ENCODE peak calls at places on chromosomes 4 and X, in four cellular contexts. One of them, this sample, is unnamed.

GRCh38 chr4:72582853-72583252 is 13.8 kb upstream of the ADAMTS3 start:
- DNase-seq in HepG2: no peak
- DNase-seq in GM12878: no peak
- DNase-seq in body of pancreas: no peak
- DNase-seq in this sample: no peak

GRCh38 chr4:149911995-149912394 is 96.4 kb upstream of the IQCM start:
- DNase-seq in HepG2: no peak
- DNase-seq in GM12878: no peak
- DNase-seq in body of pancreas: no peak
- DNase-seq in this sample: no peak

GRCh38 chrX:112798736-112799135 is 41.9 kb downstream of the AMOT start:
- DNase-seq in HepG2: no peak
- DNase-seq in GM12878: no peak
- DNase-seq in body of pancreas: no peak
- DNase-seq in this sample: no peak

GRCh38 chrX:129755779-129756650 is 17.2 kb downstream of the XPNPEP2 start:
- DNase-seq in HepG2: no peak
- DNase-seq in GM12878: no peak
- DNase-seq in body of pancreas: no peak
- DNase-seq in this sample: no peak

GRCh38 chr4:151558496-151559113 is 149.6 kb downstream of the FHIP1A start:
- DNase-seq in HepG2: no peak
- DNase-seq in GM12878: no peak
- DNase-seq in body of pancreas: no peak
- DNase-seq in this sample: no peak

GRCh38 chr4:44145868-44146267 is 302.7 kb downstream of the KCTD8 start:
- DNase-seq in HepG2: no peak
- DNase-seq in GM12878: no peak
- DNase-seq in body of pancreas: no peak
- DNase-seq in this sample: no peak

GRCh38 chrX:130878350-130879341 is 24.4 kb downstream of the ENOX2 start:
- DNase-seq in HepG2: no peak
- DNase-seq in GM12878: no peak
- DNase-seq in body of pancreas: peak; percentile 69
- DNase-seq in this sample: no peak

GRCh38 chrX:132270699-132271098 is 51.5 kb upstream of the RAP2C start:
- DNase-seq in HepG2: no peak
- DNase-seq in GM12878: no peak
- DNase-seq in body of pancreas: peak; percentile 50
- DNase-seq in this sample: peak; percentile 88

GRCh38 chr4:137238456-137238855 is 293.8 kb downstream of the PCDH18 start:
- DNase-seq in HepG2: no peak
- DNase-seq in GM12878: no peak
- DNase-seq in body of pancreas: no peak
- DNase-seq in this sample: no peak

GRCh38 chr4:10460313-10461047 is 3.3 kb upstream of the ZNF518B start:
- DNase-seq in HepG2: no peak
- DNase-seq in GM12878: no peak
- DNase-seq in body of pancreas: no peak
- DNase-seq in this sample: no peak

GRCh38 chrX:72461766-72462165 is 110.9 kb downstream of the HDAC8 start:
- DNase-seq in HepG2: no peak
- DNase-seq in GM12878: no peak
- DNase-seq in body of pancreas: no peak
- DNase-seq in this sample: no peak

GRCh38 chrX:135484636-135485289 is 35.7 kb upstream of the INTS6L start:
- DNase-seq in HepG2: peak; percentile 2
- DNase-seq in GM12878: no peak
- DNase-seq in body of pancreas: peak; percentile 22
- DNase-seq in this sample: no peak

GRCh38 chrX:120358687-120359086 is 3.2 kb upstream of the ATP1B4 start:
- DNase-seq in HepG2: no peak
- DNase-seq in GM12878: no peak
- DNase-seq in body of pancreas: no peak
- DNase-seq in this sample: no peak

GRCh38 chrX:308821-309520 is 9.6 kb downstream of the GTPBP6 start:
- DNase-seq in HepG2: no peak
- DNase-seq in GM12878: no peak
- DNase-seq in body of pancreas: no peak
- DNase-seq in this sample: no peak

GRCh38 chr4:156705291-156705690 is 266.3 kb downstream of the PDGFC start:
- DNase-seq in HepG2: no peak
- DNase-seq in GM12878: no peak
- DNase-seq in body of pancreas: no peak
- DNase-seq in this sample: no peak

GRCh38 chr4:164997941-164998340 is 20.5 kb upstream of the TRIM61 start:
- DNase-seq in HepG2: no peak
- DNase-seq in GM12878: no peak
- DNase-seq in body of pancreas: no peak
- DNase-seq in this sample: no peak

GRCh38 chr4:54090804-54091623 is 8.9 kb upstream of the GSX2 start:
- DNase-seq in HepG2: peak; percentile 38
- DNase-seq in GM12878: no peak
- DNase-seq in body of pancreas: peak; percentile 33
- DNase-seq in this sample: peak; percentile 88

GRCh38 chr4:26178874-26179273 is 141.9 kb upstream of the RBPJ start:
- DNase-seq in HepG2: no peak
- DNase-seq in GM12878: no peak
- DNase-seq in body of pancreas: peak; percentile 11
- DNase-seq in this sample: peak; percentile 90

GRCh38 chrX:69503835-69504625 is at the start of gene NALF2:
- DNase-seq in HepG2: peak; percentile 59
- DNase-seq in GM12878: no peak
- DNase-seq in body of pancreas: peak; percentile 51
- DNase-seq in this sample: peak; percentile 12

GRCh38 chrX:154429708-154430107 is 1.2 kb downstream of the ATP6AP1 start:
- DNase-seq in HepG2: no peak
- DNase-seq in GM12878: no peak
- DNase-seq in body of pancreas: no peak
- DNase-seq in this sample: no peak

GRCh38 chr4:175035907-175036306 is 117.7 kb downstream of the ADAM29 start:
- DNase-seq in HepG2: no peak
- DNase-seq in GM12878: peak; percentile 5
- DNase-seq in body of pancreas: no peak
- DNase-seq in this sample: no peak

GRCh38 chr4:173121044-173121685 is 47.4 kb upstream of the GALNT7 start:
- DNase-seq in HepG2: no peak
- DNase-seq in GM12878: peak; percentile 11
- DNase-seq in body of pancreas: peak; percentile 47
- DNase-seq in this sample: no peak

GRCh38 chr4:39732728-39733127 is 34.8 kb downstream of the UBE2K start:
- DNase-seq in HepG2: no peak
- DNase-seq in GM12878: no peak
- DNase-seq in body of pancreas: no peak
- DNase-seq in this sample: no peak

GRCh38 chr4:98662619-98663225 is 4.3 kb upstream of the TSPAN5 start:
- DNase-seq in HepG2: no peak
- DNase-seq in GM12878: no peak
- DNase-seq in body of pancreas: no peak
- DNase-seq in this sample: no peak

GRCh38 chr4:67680568-67681222 is 20.3 kb downstream of the UBA6 start:
- DNase-seq in HepG2: peak; percentile 23
- DNase-seq in GM12878: no peak
- DNase-seq in body of pancreas: no peak
- DNase-seq in this sample: no peak

GRCh38 chr4:76016383-76016782 is 6.9 kb downstream of the CXCL10 start:
- DNase-seq in HepG2: no peak
- DNase-seq in GM12878: peak; percentile 37
- DNase-seq in body of pancreas: peak; percentile 91
- DNase-seq in this sample: no peak

GRCh38 chr4:188976644-188977115 is 837.4 kb downstream of the TRIML1 start:
- DNase-seq in HepG2: no peak
- DNase-seq in GM12878: no peak
- DNase-seq in body of pancreas: no peak
- DNase-seq in this sample: no peak

GRCh38 chr4:95084584-95084983 is 326.8 kb downstream of the BMPR1B start:
- DNase-seq in HepG2: no peak
- DNase-seq in GM12878: no peak
- DNase-seq in body of pancreas: no peak
- DNase-seq in this sample: no peak

GRCh38 chr4:182845618-182846017 is 71.6 kb downstream of the DCTD start:
- DNase-seq in HepG2: no peak
- DNase-seq in GM12878: no peak
- DNase-seq in body of pancreas: no peak
- DNase-seq in this sample: no peak

GRCh38 chr4:69196209-69196965 is 18.2 kb downstream of the UGT2B11 start:
- DNase-seq in HepG2: no peak
- DNase-seq in GM12878: no peak
- DNase-seq in body of pancreas: no peak
- DNase-seq in this sample: no peak
- TF ChIP-seq POLR2A in HepG2: no peak
- TF ChIP-seq POLR2A in GM12878: no peak
- TF ChIP-seq POLR2A in body of pancreas: no peak
- TF ChIP-seq POLR2A in this sample: no peak

GRCh38 chr4:92968556-92968955 is 664.8 kb downstream of the GRID2 start:
- DNase-seq in HepG2: no peak
- DNase-seq in GM12878: no peak
- DNase-seq in body of pancreas: no peak
- DNase-seq in this sample: no peak

GRCh38 chr4:92968996-92969395 is 665.2 kb downstream of the GRID2 start:
- DNase-seq in HepG2: no peak
- DNase-seq in GM12878: no peak
- DNase-seq in body of pancreas: no peak
- DNase-seq in this sample: no peak

GRCh38 chr4:92969650-92970370 is 666.0 kb downstream of the GRID2 start:
- DNase-seq in HepG2: peak; percentile 89
- DNase-seq in GM12878: no peak
- DNase-seq in body of pancreas: peak; percentile 8
- DNase-seq in this sample: no peak
- TF ChIP-seq CTCF in HepG2: no peak
- TF ChIP-seq CTCF in GM12878: no peak
- TF ChIP-seq CTCF in body of pancreas: no peak
- TF ChIP-seq CTCF in this sample: no peak

DNA sequence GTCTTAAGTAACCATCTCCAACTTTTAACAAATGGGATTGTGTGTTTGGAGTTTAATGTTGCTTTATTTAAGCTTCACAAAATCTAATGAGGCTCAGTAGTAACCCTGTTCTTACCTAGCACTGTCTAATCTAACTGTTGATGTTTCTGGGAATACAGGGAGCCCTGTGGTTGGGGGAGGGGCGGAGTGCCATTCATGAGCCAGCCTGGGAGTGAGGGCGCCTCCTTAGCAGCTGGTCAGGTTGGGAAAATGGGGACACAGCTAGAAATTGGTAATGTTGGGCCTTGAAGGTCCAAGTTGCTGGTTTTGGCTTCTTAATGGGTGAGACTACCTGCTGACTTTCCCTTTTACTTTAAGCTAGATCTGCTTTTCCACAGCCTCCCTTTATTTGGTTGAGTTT is 22.9 kb upstream of the TADA2B start:
- DNase-seq in HepG2: no peak
- DNase-seq in GM12878: no peak
- DNase-seq in body of pancreas: no peak
- DNase-seq in this sample: no peak
- TF ChIP-seq POLR2A in HepG2: no peak
- TF ChIP-seq POLR2A in GM12878: no peak
- TF ChIP-seq POLR2A in body of pancreas: no peak
- TF ChIP-seq POLR2A in this sample: no peak

GRCh38 chr4:3464349-3464905 is 1.3 kb downstream of the DOK7 start:
- DNase-seq in HepG2: no peak
- DNase-seq in GM12878: no peak
- DNase-seq in body of pancreas: no peak
- DNase-seq in this sample: no peak

GRCh38 chr4:3467601-3468031 is 4.5 kb downstream of the DOK7 start:
- DNase-seq in HepG2: no peak
- DNase-seq in GM12878: no peak
- DNase-seq in body of pancreas: no peak
- DNase-seq in this sample: no peak

GRCh38 chr4:3464911-3465697 is 2.0 kb downstream of the DOK7 start:
- DNase-seq in HepG2: no peak
- DNase-seq in GM12878: no peak
- DNase-seq in body of pancreas: no peak
- DNase-seq in this sample: no peak

GRCh38 chr4:3466691-3467600 is 3.8 kb downstream of the DOK7 start:
- DNase-seq in HepG2: no peak
- DNase-seq in GM12878: no peak
- DNase-seq in body of pancreas: no peak
- DNase-seq in this sample: no peak

DNA sequence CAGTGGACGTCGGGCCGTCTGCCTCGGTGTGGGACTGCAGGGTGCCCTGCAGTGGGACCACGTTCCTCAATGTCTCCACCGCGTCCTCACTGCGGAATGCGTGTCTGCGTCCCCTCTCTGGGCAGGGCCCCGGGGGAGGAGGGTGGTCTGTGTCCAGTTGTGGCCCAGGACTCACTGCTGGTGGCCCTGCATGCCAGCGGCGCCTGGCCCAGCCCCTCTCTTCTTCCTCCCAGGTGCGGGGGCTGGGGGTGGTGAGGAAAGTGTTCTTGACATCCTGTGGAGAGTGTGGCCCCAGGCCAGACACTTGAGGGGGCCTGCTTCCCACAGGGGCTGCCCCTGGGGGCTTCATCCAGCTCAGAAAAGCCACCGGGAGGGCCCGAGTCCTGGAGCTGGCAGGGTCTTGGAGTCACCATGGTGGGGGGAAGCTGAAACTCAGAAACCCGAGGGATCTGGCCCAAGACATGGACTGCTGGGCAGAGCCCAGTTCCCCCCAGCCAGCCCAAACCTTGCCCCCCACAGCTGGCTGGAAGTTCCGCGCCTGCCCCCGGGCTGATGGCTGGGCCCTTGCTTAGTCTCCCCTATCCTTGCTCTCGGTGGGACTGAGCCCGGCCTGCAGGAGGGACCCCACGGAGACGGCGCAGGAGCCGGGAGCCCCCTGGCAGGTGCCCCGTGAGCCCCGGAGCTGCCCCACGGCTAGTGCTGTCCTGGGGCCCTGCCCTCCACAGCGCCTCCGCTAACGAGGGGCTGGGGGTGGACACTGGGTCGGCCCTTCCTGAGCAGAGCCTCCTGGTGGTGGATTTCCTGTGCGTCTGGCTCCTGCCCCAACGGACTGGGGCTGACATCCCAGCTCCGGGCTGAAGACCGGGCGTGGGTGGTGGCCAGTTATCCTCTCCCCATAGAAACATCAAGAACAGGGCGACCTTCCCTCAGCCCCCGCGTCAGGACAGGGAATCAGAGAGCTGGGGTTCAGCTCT is 2.9 kb downstream of the DOK7 start:
- DNase-seq in HepG2: peak; percentile 31
- DNase-seq in GM12878: no peak
- DNase-seq in body of pancreas: no peak
- DNase-seq in this sample: no peak
- TF ChIP-seq CTCF in HepG2: peak; percentile 72
- TF ChIP-seq CTCF in GM12878: no peak
- TF ChIP-seq CTCF in body of pancreas: no peak
- TF ChIP-seq CTCF in this sample: no peak